ENCODE peak calls at places on chromosomes 7 and 10, in seven cellular contexts. One of them, this sample, is unnamed.

GRCh38 chr7:128022631-128023532 is 8.4 kb downstream of the LRRC4 start:
- DNase-seq in body of pancreas: no peak
- DNase-seq in IMR-90: peak
- DNase-seq in A549: no peak
- DNase-seq in heart left ventricle: no peak
- DNase-seq in GM12892: no peak
- DNase-seq in testis: no peak
- DNase-seq in this sample: peak

GRCh38 chr7:133682364-133683181 is 429.7 kb downstream of the EXOC4 start:
- DNase-seq in body of pancreas: no peak
- DNase-seq in IMR-90: no peak
- DNase-seq in A549: no peak
- DNase-seq in heart left ventricle: no peak
- DNase-seq in GM12892: no peak
- DNase-seq in testis: no peak
- DNase-seq in this sample: no peak

GRCh38 chr7:5348134-5349004 is 65.6 kb downstream of the SLC29A4 start:
- DNase-seq in body of pancreas: no peak
- DNase-seq in IMR-90: no peak
- DNase-seq in A549: no peak
- DNase-seq in heart left ventricle: no peak
- DNase-seq in GM12892: no peak
- DNase-seq in testis: no peak
- DNase-seq in this sample: no peak

GRCh38 chr10:22185586-22185985 is 32.2 kb downstream of the EBLN1 start:
- DNase-seq in body of pancreas: no peak
- DNase-seq in IMR-90: no peak
- DNase-seq in A549: no peak
- DNase-seq in heart left ventricle: no peak
- DNase-seq in GM12892: no peak
- DNase-seq in testis: no peak
- DNase-seq in this sample: no peak

GRCh38 chr7:42247301-42247700 is 10.3 kb upstream of the GLI3 start:
- DNase-seq in body of pancreas: no peak
- DNase-seq in IMR-90: peak
- DNase-seq in A549: no peak
- DNase-seq in heart left ventricle: no peak
- DNase-seq in GM12892: no peak
- DNase-seq in testis: no peak
- DNase-seq in this sample: no peak

GRCh38 chr7:81886211-81886764 is 116.4 kb upstream of the HGF start:
- DNase-seq in body of pancreas: no peak
- DNase-seq in IMR-90: no peak
- DNase-seq in A549: no peak
- DNase-seq in heart left ventricle: no peak
- DNase-seq in GM12892: no peak
- DNase-seq in testis: no peak
- DNase-seq in this sample: no peak

GRCh38 chr7:80428161-80429054 is 83.5 kb downstream of the GNAT3 start:
- DNase-seq in body of pancreas: peak
- DNase-seq in IMR-90: peak
- DNase-seq in A549: peak
- DNase-seq in heart left ventricle: no peak
- DNase-seq in GM12892: no peak
- DNase-seq in testis: peak
- DNase-seq in this sample: peak

GRCh38 chr7:48083114-48083830 is 5.8 kb upstream of the UPP1 start:
- DNase-seq in body of pancreas: no peak
- DNase-seq in IMR-90: peak
- DNase-seq in A549: no peak
- DNase-seq in heart left ventricle: no peak
- DNase-seq in GM12892: no peak
- DNase-seq in testis: no peak
- DNase-seq in this sample: no peak

GRCh38 chr10:70903262-70903921 is 15.0 kb upstream of the PCBD1 start:
- DNase-seq in body of pancreas: peak
- DNase-seq in IMR-90: peak
- DNase-seq in A549: peak
- DNase-seq in heart left ventricle: peak
- DNase-seq in GM12892: peak
- DNase-seq in testis: peak
- DNase-seq in this sample: peak

GRCh38 chr10:79382491-79382941 is 35.2 kb downstream of the PPIF start:
- DNase-seq in body of pancreas: no peak
- DNase-seq in IMR-90: no peak
- DNase-seq in A549: no peak
- DNase-seq in heart left ventricle: peak
- DNase-seq in GM12892: no peak
- DNase-seq in testis: no peak
- DNase-seq in this sample: no peak

GRCh38 chr10:132570771-132571564 is 33.4 kb downstream of the INPP5A start:
- DNase-seq in body of pancreas: peak
- DNase-seq in IMR-90: no peak
- DNase-seq in A549: no peak
- DNase-seq in heart left ventricle: no peak
- DNase-seq in GM12892: no peak
- DNase-seq in testis: no peak
- DNase-seq in this sample: peak

GRCh38 chr7:130065500-130066152 is 4.7 kb upstream of the KLHDC10 start:
- DNase-seq in body of pancreas: no peak
- DNase-seq in IMR-90: peak
- DNase-seq in A549: no peak
- DNase-seq in heart left ventricle: no peak
- DNase-seq in GM12892: no peak
- DNase-seq in testis: peak
- DNase-seq in this sample: no peak

GRCh38 chr7:130069179-130069977 is 956 bp upstream of the KLHDC10 start:
- DNase-seq in body of pancreas: peak
- DNase-seq in IMR-90: no peak
- DNase-seq in A549: no peak
- DNase-seq in heart left ventricle: no peak
- DNase-seq in GM12892: no peak
- DNase-seq in testis: peak
- DNase-seq in this sample: no peak

GRCh38 chr7:130071701-130072622 is 1.6 kb downstream of the KLHDC10 start:
- DNase-seq in body of pancreas: peak
- DNase-seq in IMR-90: peak
- DNase-seq in A549: peak
- DNase-seq in heart left ventricle: peak
- DNase-seq in GM12892: peak
- DNase-seq in testis: peak
- DNase-seq in this sample: peak

GRCh38 chr7:130070900-130071622 is 727 bp downstream of the KLHDC10 start:
- DNase-seq in body of pancreas: no peak
- DNase-seq in IMR-90: no peak
- DNase-seq in A549: peak
- DNase-seq in heart left ventricle: no peak
- DNase-seq in GM12892: no peak
- DNase-seq in testis: no peak
- DNase-seq in this sample: peak

DNA sequence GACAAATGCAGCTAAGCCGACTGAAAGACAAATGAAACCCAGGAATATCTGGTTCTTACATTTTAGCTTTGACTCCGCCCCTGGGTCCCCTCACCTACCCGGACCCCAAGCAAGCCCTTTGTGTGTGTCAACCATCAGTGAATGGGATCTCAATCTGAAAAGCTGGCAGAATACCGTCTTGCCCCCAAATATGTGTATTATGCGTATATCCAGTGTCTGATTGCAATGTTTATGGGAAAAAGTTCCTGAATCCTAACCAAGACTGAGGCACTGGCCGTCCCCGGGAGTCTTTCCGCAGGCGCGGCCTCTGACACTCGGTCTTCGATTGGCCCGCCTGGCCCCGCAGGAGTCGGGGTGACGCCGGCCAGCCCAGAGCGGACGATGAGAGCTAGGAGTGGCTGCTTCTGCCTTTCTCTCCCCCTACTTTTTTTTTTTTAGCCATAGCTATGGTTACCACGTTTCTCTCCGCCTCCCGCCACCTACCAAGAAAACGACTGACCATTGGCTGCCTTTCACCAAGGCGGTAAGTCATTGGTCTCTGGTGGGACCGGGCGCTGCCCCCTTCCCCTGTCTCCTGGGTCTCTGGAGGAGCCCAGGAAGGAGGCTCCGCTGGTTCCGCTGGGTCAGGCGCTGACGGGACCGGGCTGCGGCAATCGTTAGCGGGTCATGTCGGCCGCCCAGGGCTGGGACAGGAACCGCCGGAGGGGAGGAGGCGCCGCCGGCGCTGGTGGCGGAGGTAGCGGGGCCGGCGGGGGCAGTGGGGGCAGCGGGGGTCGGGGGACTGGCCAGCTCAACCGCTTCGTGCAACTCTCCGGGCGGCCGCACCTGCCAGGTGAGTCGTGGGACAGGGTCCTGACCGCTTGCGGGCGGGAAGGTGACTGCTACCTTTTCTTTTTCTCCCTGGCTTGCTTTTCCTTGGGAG is at the start of gene KLHDC10:
- DNase-seq in body of pancreas: peak
- DNase-seq in IMR-90: peak
- DNase-seq in A549: peak
- DNase-seq in heart left ventricle: peak
- DNase-seq in GM12892: peak
- DNase-seq in testis: peak
- DNase-seq in this sample: peak
- TF ChIP-seq POLR2A in body of pancreas: peak
- TF ChIP-seq POLR2A in IMR-90: no peak
- TF ChIP-seq POLR2A in A549: peak
- TF ChIP-seq POLR2A in heart left ventricle: peak
- TF ChIP-seq POLR2A in GM12892: peak
- TF ChIP-seq POLR2A in testis: no peak
- TF ChIP-seq POLR2A in this sample: peak

DNA sequence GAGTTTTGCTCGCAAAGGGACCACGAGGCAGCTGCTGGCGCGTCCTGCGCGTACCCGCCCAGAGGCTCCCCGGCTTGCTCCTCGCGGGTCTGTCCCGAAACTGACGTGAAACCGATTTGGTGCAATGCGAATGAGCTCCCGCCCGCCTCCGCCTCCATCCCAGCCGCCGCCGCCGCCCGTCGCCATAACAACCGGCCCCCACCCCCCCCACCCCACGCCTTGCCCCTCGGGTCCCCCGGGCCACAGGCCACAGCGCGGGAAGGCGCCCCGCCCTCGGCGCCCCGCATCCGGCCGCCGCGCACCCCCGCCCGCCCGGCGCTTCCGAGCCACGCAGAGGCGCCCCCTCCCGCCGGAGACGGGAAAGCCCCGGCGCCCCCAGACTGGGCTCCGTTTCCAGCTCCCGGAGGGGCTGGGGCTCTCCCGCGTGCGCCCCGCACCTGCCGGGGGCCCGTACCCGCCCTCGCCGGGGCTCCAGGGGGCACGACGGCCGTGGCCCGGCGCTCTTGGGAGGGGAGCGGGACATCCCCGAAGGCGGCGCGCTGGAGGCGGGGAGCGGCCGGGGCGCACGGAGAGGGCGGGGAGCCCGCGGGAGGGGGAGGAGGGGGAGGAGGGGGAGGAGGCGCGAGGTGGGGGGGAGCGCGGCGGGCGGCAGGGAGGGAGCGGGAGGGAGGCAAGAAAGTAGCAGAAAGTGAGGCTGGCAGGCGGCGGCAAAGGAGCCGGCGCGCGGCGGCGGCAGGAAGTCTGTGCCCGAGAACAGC is at the start of gene CAMK1D:
- DNase-seq in body of pancreas: peak
- DNase-seq in IMR-90: peak
- DNase-seq in A549: peak
- DNase-seq in heart left ventricle: peak
- DNase-seq in GM12892: peak
- DNase-seq in testis: peak
- DNase-seq in this sample: peak
- TF ChIP-seq POLR2A in body of pancreas: peak
- TF ChIP-seq POLR2A in IMR-90: peak
- TF ChIP-seq POLR2A in A549: peak
- TF ChIP-seq POLR2A in heart left ventricle: peak
- TF ChIP-seq POLR2A in GM12892: peak
- TF ChIP-seq POLR2A in testis: no peak
- TF ChIP-seq POLR2A in this sample: no peak

GRCh38 chr10:37871143-37871542 is 13.7 kb upstream of the ZNF248 start:
- DNase-seq in body of pancreas: no peak
- DNase-seq in IMR-90: no peak
- DNase-seq in A549: no peak
- DNase-seq in heart left ventricle: no peak
- DNase-seq in GM12892: no peak
- DNase-seq in testis: no peak
- DNase-seq in this sample: no peak

GRCh38 chr10:37872955-37873354 is 15.5 kb upstream of the ZNF248 start:
- DNase-seq in body of pancreas: no peak
- DNase-seq in IMR-90: no peak
- DNase-seq in A549: no peak
- DNase-seq in heart left ventricle: no peak
- DNase-seq in GM12892: no peak
- DNase-seq in testis: no peak
- DNase-seq in this sample: no peak

GRCh38 chr10:37865957-37866671 is 8.7 kb upstream of the ZNF248 start:
- DNase-seq in body of pancreas: no peak
- DNase-seq in IMR-90: no peak
- DNase-seq in A549: no peak
- DNase-seq in heart left ventricle: no peak
- DNase-seq in GM12892: no peak
- DNase-seq in testis: no peak
- DNase-seq in this sample: no peak

GRCh38 chr10:37872283-37872682 is 14.9 kb upstream of the ZNF248 start:
- DNase-seq in body of pancreas: no peak
- DNase-seq in IMR-90: no peak
- DNase-seq in A549: no peak
- DNase-seq in heart left ventricle: no peak
- DNase-seq in GM12892: no peak
- DNase-seq in testis: no peak
- DNase-seq in this sample: no peak

DNA sequence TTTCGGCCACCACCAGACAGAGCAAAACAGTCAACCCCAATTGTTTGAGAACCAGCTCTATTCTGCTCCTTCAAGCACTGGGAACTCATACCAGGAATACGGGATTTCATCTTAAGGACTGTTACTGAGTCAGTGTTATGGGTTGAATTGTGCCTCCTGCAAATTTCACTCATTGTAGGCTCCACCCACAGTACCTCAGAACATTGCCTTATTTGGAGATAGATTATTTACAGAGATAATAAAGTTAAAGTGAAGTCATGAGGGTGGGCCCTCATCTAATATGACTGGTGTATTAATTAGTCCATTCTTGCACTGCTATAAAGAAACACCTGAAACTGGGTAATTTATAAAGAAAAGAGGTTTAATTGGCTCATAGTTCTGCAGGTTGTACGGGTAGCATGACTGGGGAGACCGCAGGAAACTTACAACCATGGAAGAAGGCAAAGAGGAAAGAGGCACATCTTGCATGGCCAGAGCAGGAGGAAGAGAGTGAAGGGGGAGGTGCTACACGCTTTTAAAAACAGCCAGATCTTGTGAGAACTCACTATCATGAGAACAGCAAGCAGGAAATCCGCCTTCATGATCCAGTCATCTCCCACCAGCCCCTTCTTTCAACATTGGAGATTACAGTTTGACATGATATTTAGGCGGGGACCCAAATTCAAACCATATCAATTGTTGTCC is 14.3 kb upstream of the ZNF248 start:
- DNase-seq in body of pancreas: no peak
- DNase-seq in IMR-90: no peak
- DNase-seq in A549: no peak
- DNase-seq in heart left ventricle: no peak
- DNase-seq in GM12892: no peak
- DNase-seq in testis: no peak
- DNase-seq in this sample: no peak
- TF ChIP-seq POLR2A in body of pancreas: no peak
- TF ChIP-seq POLR2A in IMR-90: no peak
- TF ChIP-seq POLR2A in A549: no peak
- TF ChIP-seq POLR2A in heart left ventricle: no peak
- TF ChIP-seq POLR2A in GM12892: no peak
- TF ChIP-seq POLR2A in testis: no peak
- TF ChIP-seq POLR2A in this sample: no peak

GRCh38 chr7:129501760-129502707 is at the start of gene SMKR1:
- DNase-seq in body of pancreas: peak
- DNase-seq in IMR-90: peak
- DNase-seq in A549: peak
- DNase-seq in heart left ventricle: peak
- DNase-seq in GM12892: peak
- DNase-seq in testis: peak
- DNase-seq in this sample: peak
- TF ChIP-seq POLR2A in body of pancreas: peak
- TF ChIP-seq POLR2A in IMR-90: no peak
- TF ChIP-seq POLR2A in A549: peak
- TF ChIP-seq POLR2A in heart left ventricle: no peak
- TF ChIP-seq POLR2A in GM12892: peak
- TF ChIP-seq POLR2A in testis: no peak
- TF ChIP-seq POLR2A in this sample: no peak